ENCODE peak calls at places on chromosomes 16 and 17, in ten cellular contexts. M is CD4-positive, alpha-beta T cell; W is HFF-Myc; T is AG04449; D is cardiac fibroblast; I is H1; C is ascending aorta; H is fibroblast of the aortic adventitia; S is HFFc6; E is thoracic aorta. J is an unnamed sample.
A peak's percentile ranks its signal among the peaks of the same experiment; 100 is the strongest.

GRCh38 chr17:81426676-81427445 is 31.6 kb downstream of the BAHCC1 start:
- DNase-seq in M (no peak), W (no peak), T (no peak), D (no peak), I (no peak), C (no peak), H (no peak), S (no peak), E (no peak), J (no peak)

GRCh38 chr17:79799538-79800324 is 2.9 kb upstream of the CBX8 start:
- DNase-seq in M (no peak), W (no peak), T (no peak), D (no peak), I (peak; percentile 63), C (no peak), H (no peak), S (no peak), E (no peak), J (no peak)

GRCh38 chr17:82216301-82217119 is 3.9 kb upstream of the CCDC57 start:
- DNase-seq in M (no peak), W (peak; percentile 52), T (peak; percentile 40), D (peak; percentile 90), I (no peak), C (peak; percentile 67), H (peak; percentile 87), S (peak; percentile 86), E (no peak), J (peak; percentile 85)

GRCh38 chr17:82962163-82962720 is 117.2 kb upstream of the METRNL start:
- DNase-seq in M (no peak), W (no peak), T (no peak), D (no peak), I (no peak), C (no peak), H (peak; percentile 38), S (peak; percentile 41), E (no peak), J (peak; percentile 14)

GRCh38 chr17:13931752-13932477 is 137.4 kb upstream of the COX10 start:
- DNase-seq in M (no peak), W (no peak), T (peak; percentile 16), D (peak; percentile 76), I (no peak), C (peak; percentile 43), H (peak; percentile 84), S (no peak), E (no peak), J (peak; percentile 47)

GRCh38 chr17:394718-395095 is 42.1 kb upstream of the RPH3AL start:
- DNase-seq in M (no peak), W (no peak), T (no peak), D (no peak), I (no peak), C (no peak), H (no peak), S (no peak), E (no peak), J (no peak)

GRCh38 chr17:19940722-19941464 is 36.7 kb downstream of the AKAP10 start:
- DNase-seq in M (no peak), W (peak; percentile 31), T (no peak), D (peak; percentile 76), I (no peak), C (no peak), H (peak; percentile 74), S (peak; percentile 35), E (no peak), J (peak; percentile 74)

GRCh38 chr16:14369734-14370598 is 260.1 kb downstream of the PARN start:
- DNase-seq in M (no peak), W (no peak), T (no peak), D (peak; percentile 16), I (no peak), C (no peak), H (peak; percentile 71), S (no peak), E (no peak), J (no peak)

GRCh38 chr17:30086896-30087295 is 29.7 kb upstream of the NSRP1 start:
- DNase-seq in M (no peak), W (no peak), T (no peak), D (no peak), I (no peak), C (no peak), H (no peak), S (no peak), E (no peak), J (no peak)

GRCh38 chr17:907725-908124 is 71.9 kb downstream of the NXN start:
- DNase-seq in M (no peak), W (no peak), T (no peak), D (no peak), I (no peak), C (no peak), H (no peak), S (no peak), E (no peak), J (no peak)

GRCh38 chr16:2196162-2196980 is at the start of gene CASKIN1:
- DNase-seq in M (no peak), W (no peak), T (no peak), D (no peak), I (no peak), C (no peak), H (no peak), S (no peak), E (no peak), J (no peak)

GRCh38 chr16:29678691-29679267 is at the start of gene QPRT:
- DNase-seq in M (no peak), W (peak; percentile 19), T (no peak), D (peak; percentile 83), I (peak; percentile 84), C (no peak), H (peak; percentile 30), S (no peak), E (no peak), J (peak; percentile 14)

GRCh38 chr16:81997738-81998137 is 13.5 kb downstream of the SDR42E1 start:
- DNase-seq in M (no peak), W (no peak), T (no peak), D (peak; percentile 54), I (no peak), C (no peak), H (peak; percentile 78), S (peak; percentile 76), E (no peak), J (peak; percentile 84)

GRCh38 chr16:70688266-70688742 is 2.5 kb upstream of the MTSS2 start:
- DNase-seq in M (no peak), W (no peak), T (no peak), D (peak; percentile 91), I (no peak), C (no peak), H (peak; percentile 29), S (peak; percentile 36), E (no peak), J (peak; percentile 16)

GRCh38 chr16:10981697-10982216 is 37.4 kb downstream of the CLEC16A start:
- DNase-seq in M (peak; percentile 15), W (no peak), T (no peak), D (no peak), I (peak; percentile 69), C (no peak), H (no peak), S (peak; percentile 11), E (no peak), J (no peak)
- TF ChIP-seq CTCF in M (no peak), W (peak; percentile 55), T (peak; percentile 19), D (peak; percentile 37), I (peak; percentile 86), C (peak; percentile 15), H (peak; percentile 22), S (peak; percentile 58), E (no peak), J (peak; percentile 16)

GRCh38 chr16:86575095-86575685 is 3.2 kb upstream of the FOXL1 start:
- DNase-seq in M (no peak), W (no peak), T (no peak), D (no peak), I (no peak), C (no peak), H (no peak), S (no peak), E (no peak), J (no peak)

GRCh38 chr16:86574646-86575045 is 3.7 kb upstream of the FOXL1 start:
- DNase-seq in M (no peak), W (no peak), T (no peak), D (no peak), I (no peak), C (no peak), H (no peak), S (no peak), E (no peak), J (no peak)

GRCh38 chr16:86576591-86577313 is 1.6 kb upstream of the FOXL1 start:
- DNase-seq in M (no peak), W (no peak), T (no peak), D (no peak), I (peak; percentile 63), C (no peak), H (no peak), S (no peak), E (no peak), J (peak; percentile 80)

GRCh38 chr16:86577314-86577971 is 906 bp upstream of the FOXL1 start:
- DNase-seq in M (no peak), W (no peak), T (no peak), D (no peak), I (no peak), C (no peak), H (no peak), S (no peak), E (no peak), J (peak; percentile 74)

DNA sequence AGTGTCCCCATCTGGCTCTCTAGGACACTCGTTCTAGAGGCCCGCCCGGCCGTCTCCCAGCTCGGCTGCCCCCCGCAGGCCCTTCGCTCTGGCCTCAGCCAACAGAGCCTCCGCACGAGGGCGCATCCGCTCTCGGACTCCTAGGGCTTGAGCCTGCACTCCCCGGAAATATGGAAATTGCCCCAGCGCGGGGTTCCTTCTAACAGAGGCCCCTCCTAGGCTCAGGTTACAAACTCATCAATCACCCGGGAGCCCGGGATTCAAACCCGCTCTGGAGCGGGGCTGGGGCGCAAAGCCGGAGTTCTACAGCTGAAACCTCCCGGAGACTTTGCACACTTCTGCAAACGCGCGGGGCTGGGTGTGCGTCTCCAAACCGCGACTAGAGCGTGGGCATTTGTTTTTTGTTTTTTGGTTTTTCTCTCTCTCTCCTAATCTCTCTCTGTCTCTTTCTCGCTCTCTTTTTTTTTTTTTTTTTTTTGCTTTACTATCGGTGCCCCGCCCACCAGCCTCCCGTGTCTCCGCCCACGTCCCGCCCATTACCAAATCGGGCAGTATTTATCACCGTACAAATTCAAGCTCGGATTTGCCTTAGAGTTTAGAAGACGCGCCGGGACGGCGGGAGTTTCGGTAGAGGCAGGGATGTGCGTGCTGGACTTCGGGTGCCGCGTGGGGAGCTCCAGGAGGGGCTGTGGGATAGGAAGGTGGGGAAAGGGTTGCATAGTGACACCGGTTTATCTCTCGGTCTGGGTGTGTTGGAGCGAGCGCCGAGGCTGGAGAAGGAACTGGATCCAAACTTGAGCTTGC is 2.4 kb upstream of the FOXL1 start:
- DNase-seq in M (no peak), W (peak; percentile 88), T (no peak), D (peak; percentile 93), I (peak; percentile 89), C (peak; percentile 75), H (peak; percentile 98), S (peak; percentile 95), E (peak; percentile 79), J (peak; percentile 94)
- TF ChIP-seq CTCF in M (no peak), W (peak; percentile 80), T (peak; percentile 82), D (peak; percentile 83), I (peak; percentile 59), C (peak; percentile 75), H (peak; percentile 73), S (peak; percentile 88), E (peak; percentile 64), J (peak; percentile 54)

GRCh38 chr16:11218324-11218962 is 37.6 kb downstream of the SOCS1 start:
- DNase-seq in M (no peak), W (no peak), T (no peak), D (no peak), I (no peak), C (no peak), H (no peak), S (no peak), E (no peak), J (peak; percentile 10)
- TF ChIP-seq CTCF in M (peak; percentile 44), W (peak; percentile 69), T (no peak), D (peak; percentile 73), I (no peak), C (peak; percentile 33), H (peak; percentile 66), S (peak; percentile 77), E (peak; percentile 39), J (peak; percentile 47)

GRCh38 chr16:85027968-85028637 is 508 bp downstream of the KIAA0513 start:
- DNase-seq in M (no peak), W (no peak), T (no peak), D (no peak), I (no peak), C (no peak), H (no peak), S (no peak), E (no peak), J (no peak)
- TF ChIP-seq CTCF in M (no peak), W (no peak), T (peak; percentile 38), D (no peak), I (peak; percentile 33), C (peak; percentile 25), H (no peak), S (peak; percentile 42), E (peak; percentile 8), J (no peak)

J was measured in astrocyte.